ENCODE peak calls at places on chromosomes 4 and X, in six cellular contexts. K is neural crest cell; W is thoracic aorta; M is T-helper 17 cell; T is ureter; V is effector CD4-positive, alpha-beta T cell. B is an unnamed sample.

GRCh38 chrX:70664726-70665125 is 220.1 kb downstream of the DLG3 start:
- DNase-seq in V (no peak), M (no peak), K (no peak), W (no peak), T (no peak), B (no peak)

GRCh38 chr4:145723336-145723735 is 43.4 kb downstream of the C4orf51 start:
- DNase-seq in W (no peak), K (no peak), V (no peak), M (no peak), T (no peak), B (no peak)

GRCh38 chr4:64940698-64941097 is 531.4 kb upstream of the TECRL start:
- DNase-seq in M (no peak), K (no peak), V (no peak), W (no peak), T (no peak), B (no peak)

GRCh38 chr4:122826596-122827257 is at the start of gene FGF2:
- DNase-seq in V (no peak), M (peak), W (peak), T (peak), K (peak), B (peak)

GRCh38 chrX:13119386-13119785 is 75.0 kb upstream of the FAM9C start:
- DNase-seq in K (no peak), M (no peak), T (no peak), V (no peak), W (no peak), B (no peak)

GRCh38 chr4:47513493-47513892 is 28.4 kb downstream of the ATP10D start:
- DNase-seq in T (no peak), M (no peak), W (no peak), K (no peak), V (no peak), B (no peak)

GRCh38 chr4:174069848-174070330 is 213.6 kb downstream of the FBXO8 start:
- DNase-seq in W (no peak), K (no peak), T (no peak), V (no peak), M (no peak), B (no peak)

GRCh38 chrX:103017542-103017941 is 46.4 kb downstream of the BEX1 start:
- DNase-seq in W (no peak), V (no peak), M (no peak), T (no peak), K (no peak), B (no peak)

GRCh38 chrX:45295587-45295986 is 94.9 kb upstream of the DIPK2B start:
- DNase-seq in M (no peak), K (no peak), V (no peak), T (no peak), W (no peak), B (no peak)

GRCh38 chr4:73707918-73708577 is 32.3 kb upstream of the CXCL8 start:
- DNase-seq in M (no peak), K (no peak), T (peak), W (peak), V (no peak), B (peak)

B was measured in prostate gland.